ENCODE peak calls at places on chromosomes 2 and 18, in six cellular contexts. F is neural progenitor cell, I is cardiac muscle cell, A is endothelial cell, S is uterus, U is breast epithelium. T is an unnamed sample.
A peak's percentile ranks its signal among the peaks of the same experiment; 100 is the strongest.

GRCh38 chr2:196821195-196821594 is 12.0 kb upstream of the C2orf66 start:
- DNase-seq in U (no peak), S (no peak), F (no peak), I (no peak), A (no peak), T (peak; percentile 3)

GRCh38 chr2:235274010-235274409 is 219.8 kb upstream of the AGAP1 start:
- DNase-seq in I (no peak), U (no peak), A (no peak), F (no peak), S (no peak), T (no peak)

GRCh38 chr18:48872234-48873145 is 78.3 kb downstream of the SMAD7 start:
- DNase-seq in A (no peak), U (no peak), F (no peak), S (no peak), I (no peak), T (peak; percentile 96)

GRCh38 chr18:9366126-9366714 is 31.6 kb downstream of the TWSG1 start:
- DNase-seq in A (peak; percentile 49), S (no peak), F (peak; percentile 59), I (peak; percentile 48), U (peak; percentile 74), T (peak; percentile 66)

GRCh38 chr2:100561191-100561590 is 1.6 kb upstream of the PDCL3 start:
- DNase-seq in I (no peak), S (no peak), U (no peak), A (no peak), F (no peak), T (no peak)

GRCh38 chr2:20635698-20636584 is 15.0 kb downstream of the HS1BP3 start:
- DNase-seq in F (peak; percentile 92), I (peak; percentile 88), U (peak; percentile 82), S (peak; percentile 91), A (peak; percentile 97), T (peak; percentile 99)

GRCh38 chr2:37670378-37671012 is 947 bp downstream of the CDC42EP3 start:
- DNase-seq in U (no peak), F (peak; percentile 42), A (no peak), I (peak; percentile 77), S (no peak), T (peak; percentile 91)

GRCh38 chr18:52723456-52724065 is 383.6 kb downstream of the DCC start:
- DNase-seq in I (no peak), F (peak; percentile 23), U (no peak), A (no peak), S (no peak), T (no peak)

GRCh38 chr18:79521806-79522205 is 126.1 kb downstream of the NFATC1 start:
- DNase-seq in I (no peak), U (peak; percentile 8), F (no peak), A (peak; percentile 0), S (no peak), T (peak; percentile 21)

GRCh38 chr2:201959626-201960025 is 74.0 kb upstream of the FZD7 start:
- DNase-seq in U (peak; percentile 67), A (no peak), F (no peak), I (no peak), S (no peak), T (no peak)

GRCh38 chr2:108988796-108989713 is at the start of gene EDAR:
- DNase-seq in S (no peak), F (peak; percentile 82), U (peak; percentile 47), I (peak; percentile 70), A (peak; percentile 64), T (no peak)

GRCh38 chr2:205673312-205673711 is 9.0 kb upstream of the NRP2 start:
- DNase-seq in A (no peak), I (no peak), F (no peak), S (no peak), U (no peak), T (no peak)

GRCh38 chr2:221514305-221515040 is 57.6 kb downstream of the EPHA4 start:
- DNase-seq in A (no peak), U (no peak), I (no peak), S (peak; percentile 73), F (no peak), T (no peak)

GRCh38 chr2:62675062-62675461 is 30.5 kb upstream of the EHBP1 start:
- DNase-seq in A (no peak), U (no peak), I (no peak), S (no peak), F (no peak), T (no peak)

GRCh38 chr2:58939388-58939787 is 698.3 kb upstream of the FANCL start:
- DNase-seq in S (no peak), A (no peak), U (no peak), F (no peak), I (no peak), T (no peak)

GRCh38 chr2:175872716-175873115 is 129.4 kb downstream of the LNPK start:
- DNase-seq in U (no peak), F (no peak), A (no peak), S (no peak), I (no peak), T (no peak)

GRCh38 chr2:221629478-221629877 is 57.4 kb upstream of the EPHA4 start:
- DNase-seq in I (no peak), S (no peak), A (no peak), F (no peak), U (no peak), T (peak; percentile 32)

GRCh38 chr2:219247678-219248642 is 2.7 kb downstream of the STK16 start:
- DNase-seq in A (no peak), U (no peak), I (no peak), S (no peak), F (no peak), T (peak; percentile 62)

GRCh38 chr2:86284401-86284841 is 53.0 kb downstream of the REEP1 start:
- DNase-seq in I (no peak), F (no peak), U (no peak), S (no peak), A (no peak), T (no peak)

GRCh38 chr2:9770308-9771100 is 72.8 kb upstream of the TAF1B start:
- DNase-seq in F (peak; percentile 83), U (peak; percentile 71), S (peak; percentile 54), A (peak; percentile 76), I (peak; percentile 73), T (peak; percentile 98)

GRCh38 chr2:48356701-48357322 is 173.1 kb upstream of the STON1 start:
- DNase-seq in A (peak; percentile 17), U (no peak), S (no peak), I (no peak), F (no peak), T (no peak)

GRCh38 chr2:215870088-215870490 is 143.3 kb downstream of the MREG start:
- DNase-seq in S (no peak), A (no peak), I (no peak), F (no peak), U (no peak), T (no peak)

GRCh38 chr2:3262437-3263388 is 114.9 kb downstream of the EIPR1 start:
- DNase-seq in F (no peak), U (no peak), S (no peak), A (no peak), I (no peak), T (no peak)

GRCh38 chr2:136863874-136864273 is 98.5 kb downstream of the THSD7B start:
- DNase-seq in U (no peak), F (no peak), S (no peak), I (no peak), A (no peak), T (no peak)

GRCh38 chr2:26529406-26530070 is 51.6 kb upstream of the OTOF start:
- DNase-seq in F (no peak), I (no peak), U (no peak), S (no peak), A (no peak), T (peak; percentile 68)

GRCh38 chr18:8468911-8469310 is 140.3 kb upstream of the RAB12 start:
- DNase-seq in S (no peak), A (no peak), F (no peak), U (no peak), I (no peak), T (peak; percentile 75)

GRCh38 chr2:241051578-241052487 is 50.3 kb downstream of the MTERF4 start:
- DNase-seq in U (peak; percentile 13), I (no peak), S (no peak), A (no peak), F (no peak), T (no peak)

GRCh38 chr2:58055027-58055786 is 8.6 kb downstream of the VRK2 start:
- DNase-seq in S (no peak), U (no peak), F (no peak), I (peak; percentile 28), A (no peak), T (no peak)

GRCh38 chr2:163646659-163647058 is 89.1 kb downstream of the FIGN start:
- DNase-seq in U (no peak), I (no peak), S (no peak), A (no peak), F (no peak), T (no peak)

GRCh38 chr2:69056071-69056470 is 43.1 kb downstream of the ANTXR1 start:
- DNase-seq in F (no peak), A (no peak), S (no peak), I (no peak), U (no peak), T (no peak)

GRCh38 chr2:172510083-172510482 is 45.8 kb upstream of the PDK1 start:
- DNase-seq in F (no peak), I (no peak), U (no peak), A (no peak), S (no peak), T (no peak)

GRCh38 chr18:5604778-5605177 is 61.0 kb upstream of the EPB41L3 start:
- DNase-seq in A (no peak), F (no peak), I (no peak), S (no peak), U (no peak), T (no peak)
- TF ChIP-seq CTCF in A (no peak), F (no peak), I (peak; percentile 10), S (no peak), U (no peak), T (no peak)

DNA sequence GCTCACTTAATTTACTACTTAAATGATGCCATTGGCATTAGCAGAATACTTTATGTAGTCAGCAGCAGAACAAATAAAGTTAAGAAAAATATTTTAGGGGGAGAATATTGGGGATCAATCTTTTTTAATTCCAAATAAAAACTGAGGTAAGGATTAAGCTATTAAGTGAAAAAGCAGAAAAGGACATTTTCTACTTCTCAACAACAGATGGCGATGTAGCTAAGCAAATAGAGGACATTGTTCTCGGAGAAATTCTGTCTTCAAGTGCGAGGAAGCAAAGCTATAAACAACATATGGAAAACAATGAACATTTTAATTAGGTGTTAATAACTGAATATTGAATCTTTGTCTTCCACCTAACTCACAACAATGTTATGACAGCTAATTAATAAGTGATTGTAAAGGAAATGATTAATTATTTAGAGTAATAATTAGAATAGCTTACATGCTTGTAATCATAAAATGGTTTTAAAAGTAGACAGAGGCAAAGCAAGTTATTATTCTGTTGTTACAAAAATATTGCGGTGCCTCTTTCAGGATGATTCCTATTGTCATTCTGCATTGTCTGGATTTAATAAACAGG is 32.8 kb upstream of the CCDC93 start:
- DNase-seq in I (peak; percentile 52), A (no peak), S (no peak), U (no peak), F (peak; percentile 43), T (no peak)
- TF ChIP-seq CTCF in I (peak; percentile 60), A (peak; percentile 45), S (peak; percentile 53), U (peak; percentile 62), F (peak; percentile 73), T (peak; percentile 65)

GRCh38 chr2:55357164-55357563 is 62.5 kb downstream of the CCDC88A start:
- DNase-seq in I (no peak), F (no peak), S (no peak), U (no peak), A (no peak), T (no peak)

GRCh38 chr2:55351672-55352071 is 68.0 kb downstream of the CCDC88A start:
- DNase-seq in S (no peak), A (no peak), U (no peak), I (no peak), F (no peak), T (no peak)
- TF ChIP-seq CTCF in S (no peak), A (no peak), U (no peak), I (no peak), F (no peak), T (no peak)

GRCh38 chr2:24351981-24352380 is 8.4 kb downstream of the ITSN2 start:
- DNase-seq in A (no peak), U (no peak), S (no peak), F (no peak), I (peak; percentile 26), T (no peak)
- TF ChIP-seq CTCF in A (no peak), U (no peak), S (no peak), F (peak; percentile 23), I (no peak), T (no peak)